ENCODE peak calls at places on chromosomes 6 and 20, in five cellular contexts. One of them, this sample, is unnamed.
A peak's percentile ranks its signal among the peaks of the same experiment; 100 is the strongest.

GRCh38 chr20:60236613-60237012 is 278.4 kb downstream of the CDH26 start:
- DNase-seq in HepG2: no peak
- DNase-seq in ovary: no peak
- DNase-seq in adrenal gland: no peak
- DNase-seq in transverse colon: no peak
- DNase-seq in this sample: no peak

GRCh38 chr6:21935561-21936028 is 342.0 kb downstream of the SOX4 start:
- DNase-seq in adrenal gland: peak; percentile 22
- DNase-seq in transverse colon: peak; percentile 32
- DNase-seq in ovary: no peak
- DNase-seq in HepG2: peak; percentile 36
- DNase-seq in this sample: no peak

GRCh38 chr6:16236009-16236501 is 2.3 kb upstream of the GMPR start:
- DNase-seq in ovary: no peak
- DNase-seq in HepG2: no peak
- DNase-seq in transverse colon: no peak
- DNase-seq in adrenal gland: no peak
- DNase-seq in this sample: no peak

GRCh38 chr20:50460115-50460607 is 50.0 kb upstream of the PTPN1 start:
- DNase-seq in adrenal gland: no peak
- DNase-seq in transverse colon: no peak
- DNase-seq in HepG2: no peak
- DNase-seq in ovary: no peak
- DNase-seq in this sample: no peak

GRCh38 chr6:69337301-69337700 is 459.5 kb downstream of the LMBRD1 start:
- DNase-seq in adrenal gland: no peak
- DNase-seq in ovary: no peak
- DNase-seq in transverse colon: no peak
- DNase-seq in HepG2: no peak
- DNase-seq in this sample: no peak

GRCh38 chr6:43927525-43928210 is 157.7 kb downstream of the VEGFA start:
- DNase-seq in ovary: no peak
- DNase-seq in adrenal gland: no peak
- DNase-seq in HepG2: no peak
- DNase-seq in transverse colon: peak; percentile 67
- DNase-seq in this sample: peak; percentile 28

GRCh38 chr20:37336369-37337207 is 9.4 kb upstream of the SRC start:
- DNase-seq in adrenal gland: peak; percentile 65
- DNase-seq in transverse colon: peak; percentile 63
- DNase-seq in ovary: peak; percentile 67
- DNase-seq in HepG2: no peak
- DNase-seq in this sample: peak; percentile 87

GRCh38 chr6:69866351-69867074 is at the start of gene COL19A1:
- DNase-seq in HepG2: no peak
- DNase-seq in ovary: no peak
- DNase-seq in adrenal gland: peak; percentile 17
- DNase-seq in transverse colon: peak; percentile 32
- DNase-seq in this sample: peak; percentile 90

GRCh38 chr6:45951771-45952529 is 63.7 kb downstream of the CLIC5 start:
- DNase-seq in HepG2: no peak
- DNase-seq in ovary: no peak
- DNase-seq in adrenal gland: no peak
- DNase-seq in transverse colon: peak; percentile 23
- DNase-seq in this sample: no peak

GRCh38 chr6:17768881-17769280 is 62.2 kb upstream of the NUP153 start:
- DNase-seq in ovary: no peak
- DNase-seq in transverse colon: no peak
- DNase-seq in HepG2: no peak
- DNase-seq in adrenal gland: no peak
- DNase-seq in this sample: no peak

GRCh38 chr6:17968876-17969275 is 18.6 kb downstream of the KIF13A start:
- DNase-seq in transverse colon: no peak
- DNase-seq in adrenal gland: no peak
- DNase-seq in HepG2: no peak
- DNase-seq in ovary: no peak
- DNase-seq in this sample: no peak

GRCh38 chr20:1370548-1371110 is 22.2 kb downstream of the FKBP1A start:
- DNase-seq in transverse colon: no peak
- DNase-seq in ovary: no peak
- DNase-seq in adrenal gland: no peak
- DNase-seq in HepG2: no peak
- DNase-seq in this sample: no peak

GRCh38 chr6:41408982-41409381 is 73.6 kb downstream of the NCR2 start:
- DNase-seq in transverse colon: no peak
- DNase-seq in adrenal gland: no peak
- DNase-seq in ovary: no peak
- DNase-seq in HepG2: no peak
- DNase-seq in this sample: no peak

GRCh38 chr6:161374971-161375873 is 101.4 kb upstream of the AGPAT4 start:
- DNase-seq in HepG2: peak; percentile 9
- DNase-seq in ovary: no peak
- DNase-seq in adrenal gland: peak; percentile 44
- DNase-seq in transverse colon: peak; percentile 85
- DNase-seq in this sample: peak; percentile 84

GRCh38 chr20:62202676-62203377 is 17.3 kb downstream of the HRH3 start:
- DNase-seq in ovary: no peak
- DNase-seq in adrenal gland: no peak
- DNase-seq in HepG2: no peak
- DNase-seq in transverse colon: no peak
- DNase-seq in this sample: peak; percentile 52

GRCh38 chr6:64293298-64293697 is 657.7 kb downstream of the PHF3 start:
- DNase-seq in ovary: no peak
- DNase-seq in adrenal gland: no peak
- DNase-seq in HepG2: no peak
- DNase-seq in transverse colon: no peak
- DNase-seq in this sample: no peak

GRCh38 chr6:116564921-116565872 is 6.1 kb upstream of the RWDD1 start:
- DNase-seq in transverse colon: no peak
- DNase-seq in HepG2: no peak
- DNase-seq in ovary: peak; percentile 13
- DNase-seq in adrenal gland: peak; percentile 18
- DNase-seq in this sample: peak; percentile 82

GRCh38 chr6:25257686-25258348 is 21.4 kb upstream of the CARMIL1 start:
- DNase-seq in ovary: no peak
- DNase-seq in HepG2: no peak
- DNase-seq in transverse colon: no peak
- DNase-seq in adrenal gland: no peak
- DNase-seq in this sample: no peak

GRCh38 chr6:53603381-53604121 is 58.6 kb upstream of the GCLC start:
- DNase-seq in transverse colon: no peak
- DNase-seq in HepG2: no peak
- DNase-seq in ovary: no peak
- DNase-seq in adrenal gland: peak; percentile 55
- DNase-seq in this sample: no peak

GRCh38 chr6:21265264-21266044 is 328.1 kb upstream of the SOX4 start:
- DNase-seq in ovary: no peak
- DNase-seq in transverse colon: no peak
- DNase-seq in HepG2: no peak
- DNase-seq in adrenal gland: no peak
- DNase-seq in this sample: no peak

GRCh38 chr6:81023708-81024107 is 728.8 kb downstream of the TENT5A start:
- DNase-seq in HepG2: no peak
- DNase-seq in ovary: no peak
- DNase-seq in transverse colon: no peak
- DNase-seq in adrenal gland: no peak
- DNase-seq in this sample: no peak

GRCh38 chr20:44041001-44041400 is 126.3 kb downstream of the TOX2 start:
- DNase-seq in adrenal gland: no peak
- DNase-seq in transverse colon: no peak
- DNase-seq in ovary: no peak
- DNase-seq in HepG2: no peak
- DNase-seq in this sample: peak; percentile 40

GRCh38 chr6:113732384-113732966 is 124.7 kb upstream of the MARCKS start:
- DNase-seq in ovary: peak; percentile 8
- DNase-seq in HepG2: peak; percentile 24
- DNase-seq in transverse colon: no peak
- DNase-seq in adrenal gland: no peak
- DNase-seq in this sample: no peak

GRCh38 chr6:113122060-113122459 is 735.1 kb upstream of the MARCKS start:
- DNase-seq in transverse colon: no peak
- DNase-seq in HepG2: peak; percentile 25
- DNase-seq in ovary: no peak
- DNase-seq in adrenal gland: no peak
- DNase-seq in this sample: no peak

GRCh38 chr20:59835448-59836395 is 97.7 kb downstream of the SYCP2 start:
- DNase-seq in HepG2: no peak
- DNase-seq in adrenal gland: no peak
- DNase-seq in transverse colon: peak; percentile 65
- DNase-seq in ovary: peak; percentile 51
- DNase-seq in this sample: peak; percentile 72

GRCh38 chr6:139370047-139370706 is 4.3 kb downstream of the CITED2 start:
- DNase-seq in adrenal gland: peak; percentile 21
- DNase-seq in HepG2: peak; percentile 95
- DNase-seq in transverse colon: peak; percentile 17
- DNase-seq in ovary: no peak
- DNase-seq in this sample: no peak
- TF ChIP-seq POLR2A in adrenal gland: peak; percentile 51
- TF ChIP-seq POLR2A in HepG2: peak; percentile 48
- TF ChIP-seq POLR2A in transverse colon: no peak
- TF ChIP-seq POLR2A in ovary: no peak
- TF ChIP-seq POLR2A in this sample: no peak

DNA sequence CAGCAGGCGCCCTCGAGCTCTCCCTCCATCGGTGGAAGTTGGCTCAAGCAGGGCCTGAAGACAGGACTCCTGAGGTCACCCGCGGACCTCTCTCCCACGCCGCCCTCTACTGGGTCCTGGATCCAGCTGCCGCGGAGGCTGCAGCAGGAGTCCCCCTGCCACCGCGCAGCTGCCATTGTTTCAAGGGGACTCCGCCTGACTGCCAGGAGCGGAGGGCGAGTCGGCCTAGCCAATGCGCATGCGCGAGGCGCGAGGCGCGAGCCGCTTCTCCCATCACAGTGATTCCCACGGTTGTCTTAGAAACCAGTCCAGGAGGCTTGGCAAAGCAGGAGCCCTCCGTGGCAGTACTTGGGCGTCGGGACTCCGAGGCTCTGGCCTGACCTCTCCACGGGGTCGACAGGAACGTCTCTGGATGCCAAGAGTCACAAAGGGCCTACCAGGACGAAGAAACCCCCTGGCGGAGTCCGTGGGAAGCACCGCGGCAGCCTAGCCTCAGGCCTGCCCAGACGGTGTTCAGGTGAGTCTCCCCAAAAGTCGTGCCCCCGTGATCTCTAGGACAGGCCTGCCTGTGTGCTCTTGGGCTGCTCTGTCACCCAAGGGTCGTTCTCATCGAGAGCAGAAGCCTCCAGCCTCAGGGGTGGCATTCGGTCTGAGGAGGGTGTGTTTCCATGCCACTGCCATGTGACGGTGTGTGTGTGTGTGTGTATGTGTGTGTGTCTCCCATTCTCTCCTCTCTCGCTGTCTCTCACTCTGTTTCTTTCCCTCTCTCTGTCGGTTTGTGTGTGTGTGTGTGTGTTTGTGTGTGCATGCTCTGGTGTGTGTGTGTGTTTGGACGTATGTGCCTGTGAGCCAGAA is 290.6 kb upstream of the ZNF337 start:
- DNase-seq in HepG2: no peak
- DNase-seq in adrenal gland: peak; percentile 35
- DNase-seq in transverse colon: peak; percentile 27
- DNase-seq in ovary: peak; percentile 55
- DNase-seq in this sample: peak; percentile 81
- H3K4me3 ChIP-seq in HepG2: no peak overlapping the region
- H3K4me3 ChIP-seq in adrenal gland: peak overlapping the region; percentile 43
- H3K4me3 ChIP-seq in transverse colon: peak overlapping the region; percentile 20
- H3K4me3 ChIP-seq in ovary: peak overlapping the region; percentile 31
- H3K4me3 ChIP-seq in this sample: peak overlapping the region; percentile 31

GRCh38 chr6:30212865-30213653 is at the start of gene TRIM26:
- DNase-seq in ovary: peak; percentile 95
- DNase-seq in transverse colon: peak; percentile 99
- DNase-seq in adrenal gland: peak; percentile 98
- DNase-seq in HepG2: peak; percentile 97
- DNase-seq in this sample: peak; percentile 99

GRCh38 chr6:30216096-30216495 is 2.9 kb upstream of the TRIM26 start:
- DNase-seq in ovary: no peak
- DNase-seq in transverse colon: no peak
- DNase-seq in adrenal gland: no peak
- DNase-seq in HepG2: no peak
- DNase-seq in this sample: no peak

GRCh38 chr6:30213654-30213998 is 420 bp upstream of the TRIM26 start:
- DNase-seq in transverse colon: no peak
- DNase-seq in adrenal gland: no peak
- DNase-seq in HepG2: no peak
- DNase-seq in ovary: no peak
- DNase-seq in this sample: no peak

GRCh38 chr6:30211899-30212298 is 1.3 kb downstream of the TRIM26 start:
- DNase-seq in transverse colon: no peak
- DNase-seq in ovary: no peak
- DNase-seq in adrenal gland: no peak
- DNase-seq in HepG2: no peak
- DNase-seq in this sample: no peak

GRCh38 chr6:30213999-30214982 is 1.1 kb upstream of the TRIM26 start:
- DNase-seq in HepG2: peak; percentile 66
- DNase-seq in transverse colon: peak; percentile 91
- DNase-seq in adrenal gland: peak; percentile 83
- DNase-seq in ovary: peak; percentile 82
- DNase-seq in this sample: peak; percentile 98
- TF ChIP-seq POLR2A in HepG2: peak; percentile 76
- TF ChIP-seq POLR2A in transverse colon: peak; percentile 94
- TF ChIP-seq POLR2A in adrenal gland: peak; percentile 78
- TF ChIP-seq POLR2A in ovary: peak; percentile 77
- TF ChIP-seq POLR2A in this sample: no peak

GRCh38 chr6:32109765-32110160 is 625 bp upstream of the TNXB start:
- DNase-seq in HepG2: no peak
- DNase-seq in transverse colon: no peak
- DNase-seq in adrenal gland: no peak
- DNase-seq in ovary: no peak
- DNase-seq in this sample: no peak

GRCh38 chr6:32108727-32109113 is 418 bp downstream of the TNXB start:
- DNase-seq in adrenal gland: no peak
- DNase-seq in ovary: no peak
- DNase-seq in HepG2: no peak
- DNase-seq in transverse colon: no peak
- DNase-seq in this sample: no peak

GRCh38 chr6:32107447-32107846 is 1.7 kb downstream of the TNXB start:
- DNase-seq in ovary: no peak
- DNase-seq in adrenal gland: no peak
- DNase-seq in transverse colon: no peak
- DNase-seq in HepG2: no peak
- DNase-seq in this sample: no peak

GRCh38 chr6:32109114-32109764 is at the start of gene TNXB:
- DNase-seq in ovary: peak; percentile 49
- DNase-seq in transverse colon: peak; percentile 35
- DNase-seq in adrenal gland: no peak
- DNase-seq in HepG2: no peak
- DNase-seq in this sample: no peak

DNA sequence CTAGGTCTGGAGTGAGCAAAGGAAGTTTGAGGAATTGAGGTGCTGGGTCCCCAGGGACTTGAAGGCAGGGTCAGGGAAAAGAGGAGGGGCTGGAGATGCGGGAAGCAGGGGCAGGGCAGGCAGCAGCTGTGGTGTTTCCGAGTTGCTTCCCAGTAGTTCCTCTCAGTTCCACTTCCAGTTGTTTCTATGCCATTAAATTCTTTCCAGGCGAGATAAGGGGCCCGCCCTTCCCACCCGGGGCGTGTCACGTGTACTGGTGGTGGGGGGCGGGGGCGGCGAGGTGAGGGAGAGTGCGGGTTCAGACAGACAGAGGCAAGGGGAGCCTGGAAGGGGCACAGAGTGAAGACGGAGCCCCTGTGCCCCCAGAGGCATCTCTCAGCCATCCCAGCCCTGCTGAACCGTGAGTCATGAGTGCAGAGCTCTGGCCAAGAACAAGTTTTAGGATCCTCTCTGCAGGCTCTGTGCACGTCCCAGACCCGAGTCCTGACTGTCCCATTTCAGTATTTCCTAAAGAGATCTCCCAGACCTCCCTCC is 977 bp downstream of the TNXB start:
- DNase-seq in adrenal gland: no peak
- DNase-seq in HepG2: no peak
- DNase-seq in ovary: peak; percentile 86
- DNase-seq in transverse colon: peak; percentile 48
- DNase-seq in this sample: no peak
- H3K4me3 ChIP-seq in adrenal gland: peak overlapping the region; percentile 44
- H3K4me3 ChIP-seq in HepG2: no peak overlapping the region
- H3K4me3 ChIP-seq in ovary: peak overlapping the region; percentile 43
- H3K4me3 ChIP-seq in transverse colon: peak overlapping the region; percentile 23
- H3K4me3 ChIP-seq in this sample: peak overlapping the region; percentile 10